ENCODE peak calls at places on chromosomes 3 and 15, in nine cellular contexts. L is Peyer's patch, G is hypothalamus, K is NCI-H774, U is tibial artery, P is activated gamma-delta T cell treated with Interleukin-2 at 50 U/mL for 16 hours, F is uterus, J is nucleus accumbens, X is A172. H is an unnamed sample.

GRCh38 chr3:132535575-132536441 is 61.3 kb upstream of the ACKR4 start:
- DNase-seq in L (peak), G (no peak), K (peak), U (peak), P (peak), F (peak), J (peak), X (peak), H (peak)

GRCh38 chr3:178551916-178552321 is 15.7 kb downstream of the KCNMB2 start:
- DNase-seq in L (no peak), G (no peak), K (no peak), U (no peak), P (no peak), F (peak), J (no peak), X (peak), H (peak)

GRCh38 chr3:169556349-169556870 is 107.1 kb downstream of the MECOM start:
- DNase-seq in L (no peak), G (no peak), K (no peak), U (no peak), P (no peak), F (no peak), J (no peak), X (no peak), H (no peak)

GRCh38 chr15:98763179-98763578 is 114.8 kb downstream of the IGF1R start:
- DNase-seq in L (no peak), G (no peak), K (peak), U (no peak), P (no peak), F (no peak), J (no peak), X (no peak), H (no peak)

GRCh38 chr3:12471228-12471627 is 13.1 kb upstream of the TSEN2 start:
- DNase-seq in L (no peak), G (no peak), K (no peak), U (no peak), P (no peak), F (no peak), J (no peak), X (peak), H (no peak)

GRCh38 chr15:40241305-40242215 is 2.7 kb downstream of the PAK6 start:
- DNase-seq in L (peak), G (no peak), K (no peak), U (no peak), P (no peak), F (no peak), J (no peak), X (no peak), H (no peak)

GRCh38 chr3:194315965-194316361 is 35.2 kb downstream of the CPN2 start:
- DNase-seq in L (no peak), G (no peak), K (no peak), U (no peak), P (no peak), F (no peak), J (no peak), X (no peak), H (peak)

GRCh38 chr3:71955549-71956373 is 170.8 kb upstream of the PROK2 start:
- DNase-seq in L (peak), G (peak), K (peak), U (peak), P (no peak), F (peak), J (peak), X (peak), H (peak)

GRCh38 chr15:98113357-98113756 is 152.9 kb downstream of the ARRDC4 start:
- DNase-seq in L (no peak), G (no peak), K (no peak), U (no peak), P (no peak), F (no peak), J (no peak), X (no peak), H (no peak)

GRCh38 chr3:186609247-186609868 is 3.5 kb upstream of the AHSG start:
- DNase-seq in L (no peak), G (no peak), K (no peak), U (no peak), P (no peak), F (no peak), J (no peak), X (peak), H (peak)

GRCh38 chr3:172189213-172189612 is 149.8 kb downstream of the FNDC3B start:
- DNase-seq in L (no peak), G (no peak), K (no peak), U (no peak), P (no peak), F (no peak), J (no peak), X (no peak), H (no peak)

GRCh38 chr3:111829023-111829422 is 30.0 kb upstream of the PHLDB2 start:
- DNase-seq in L (no peak), G (no peak), K (no peak), U (no peak), P (no peak), F (no peak), J (no peak), X (no peak), H (no peak)

GRCh38 chr15:76343313-76343996 is 6.9 kb downstream of the ISL2 start:
- DNase-seq in L (no peak), G (no peak), K (no peak), U (no peak), P (no peak), F (no peak), J (no peak), X (no peak), H (no peak)

GRCh38 chr15:29103825-29104565 is 165.6 kb downstream of the NSMCE3 start:
- DNase-seq in L (peak), G (peak), K (peak), U (no peak), P (peak), F (peak), J (peak), X (no peak), H (peak)

GRCh38 chr15:100785181-100786138 is 94.2 kb upstream of the ALDH1A3 start:
- DNase-seq in L (peak), G (no peak), K (no peak), U (peak), P (no peak), F (no peak), J (no peak), X (no peak), H (no peak)

GRCh38 chr15:76341366-76342045 is 4.9 kb downstream of the ISL2 start:
- DNase-seq in L (no peak), G (no peak), K (no peak), U (no peak), P (no peak), F (no peak), J (no peak), X (no peak), H (no peak)

GRCh38 chr3:28903171-28903601 is 377.7 kb upstream of the RBMS3 start:
- DNase-seq in L (no peak), G (no peak), K (no peak), U (no peak), P (no peak), F (no peak), J (no peak), X (no peak), H (no peak)

GRCh38 chr3:154121236-154122095 is at the start of gene ARHGEF26:
- DNase-seq in L (peak), G (no peak), K (peak), U (peak), P (peak), F (peak), J (peak), X (peak), H (peak)

GRCh38 chr15:41603941-41604660 is 45.1 kb downstream of the TYRO3 start:
- DNase-seq in L (peak), G (peak), K (peak), U (peak), P (peak), F (peak), J (peak), X (peak), H (peak)

GRCh38 chr3:184366619-184367321 is 5.3 kb downstream of the POLR2H start:
- DNase-seq in L (no peak), G (no peak), K (no peak), U (no peak), P (no peak), F (no peak), J (no peak), X (no peak), H (no peak)

GRCh38 chr3:139937674-139938279 is 2.8 kb downstream of the CLSTN2 start:
- DNase-seq in L (no peak), G (no peak), K (peak), U (peak), P (no peak), F (peak), J (peak), X (peak), H (peak)

GRCh38 chr3:185308126-185308754 is 54.4 kb upstream of the EHHADH start:
- DNase-seq in L (peak), G (no peak), K (peak), U (peak), P (peak), F (no peak), J (no peak), X (peak), H (peak)